ENCODE peak calls at places on chromosomes 1 and 21, in seven cellular contexts. One of them, this sample, is unnamed.

GRCh38 chr1:7388488-7389185 is 382.5 kb upstream of the VAMP3 start:
- DNase-seq in thoracic aorta: no peak
- DNase-seq in GM06990: no peak
- DNase-seq in CD8-positive, alpha-beta memory T cell: no peak
- DNase-seq in activated naive CD4-positive, alpha-beta T cell treated with anti-CD3 and anti-CD28 coated beads, Interleukin-2, amount 50 U/mL, for 16 hours: no peak
- DNase-seq in activated naive CD8-positive, alpha-beta T cell treated with anti-CD3 and anti-CD28 coated beads, Interleukin-2, amount 50 U/mL, for 24 hours: no peak
- DNase-seq in Caki2: no peak
- DNase-seq in this sample: no peak

GRCh38 chr1:186424539-186424938 is 36.4 kb downstream of the PDC start:
- DNase-seq in thoracic aorta: no peak
- DNase-seq in GM06990: no peak
- DNase-seq in CD8-positive, alpha-beta memory T cell: no peak
- DNase-seq in activated naive CD8-positive, alpha-beta T cell treated with anti-CD3 and anti-CD28 coated beads, Interleukin-2, amount 50 U/mL, for 24 hours: no peak
- DNase-seq in Caki2: no peak
- DNase-seq in activated naive CD4-positive, alpha-beta T cell treated with anti-CD3 and anti-CD28 coated beads, Interleukin-2, amount 50 U/mL, for 16 hours: no peak
- DNase-seq in this sample: no peak

GRCh38 chr1:26350701-26351590 is 3.0 kb downstream of the CRYBG2 start:
- DNase-seq in thoracic aorta: no peak
- DNase-seq in Caki2: peak
- DNase-seq in GM06990: no peak
- DNase-seq in activated naive CD4-positive, alpha-beta T cell treated with anti-CD3 and anti-CD28 coated beads, Interleukin-2, amount 50 U/mL, for 16 hours: no peak
- DNase-seq in CD8-positive, alpha-beta memory T cell: no peak
- DNase-seq in activated naive CD8-positive, alpha-beta T cell treated with anti-CD3 and anti-CD28 coated beads, Interleukin-2, amount 50 U/mL, for 24 hours: no peak
- DNase-seq in this sample: peak

GRCh38 chr1:110188116-110188618 is 21.9 kb upstream of the KCNC4 start:
- DNase-seq in Caki2: no peak
- DNase-seq in activated naive CD4-positive, alpha-beta T cell treated with anti-CD3 and anti-CD28 coated beads, Interleukin-2, amount 50 U/mL, for 16 hours: no peak
- DNase-seq in GM06990: no peak
- DNase-seq in CD8-positive, alpha-beta memory T cell: no peak
- DNase-seq in activated naive CD8-positive, alpha-beta T cell treated with anti-CD3 and anti-CD28 coated beads, Interleukin-2, amount 50 U/mL, for 24 hours: no peak
- DNase-seq in thoracic aorta: no peak
- DNase-seq in this sample: no peak

GRCh38 chr1:15196069-15196468 is 42.5 kb downstream of the TMEM51 start:
- DNase-seq in GM06990: no peak
- DNase-seq in thoracic aorta: no peak
- DNase-seq in Caki2: no peak
- DNase-seq in activated naive CD8-positive, alpha-beta T cell treated with anti-CD3 and anti-CD28 coated beads, Interleukin-2, amount 50 U/mL, for 24 hours: no peak
- DNase-seq in CD8-positive, alpha-beta memory T cell: no peak
- DNase-seq in activated naive CD4-positive, alpha-beta T cell treated with anti-CD3 and anti-CD28 coated beads, Interleukin-2, amount 50 U/mL, for 16 hours: no peak
- DNase-seq in this sample: no peak

GRCh38 chr1:39572379-39573096 is 4.1 kb downstream of the PABPC4 start:
- DNase-seq in thoracic aorta: no peak
- DNase-seq in GM06990: no peak
- DNase-seq in activated naive CD4-positive, alpha-beta T cell treated with anti-CD3 and anti-CD28 coated beads, Interleukin-2, amount 50 U/mL, for 16 hours: no peak
- DNase-seq in activated naive CD8-positive, alpha-beta T cell treated with anti-CD3 and anti-CD28 coated beads, Interleukin-2, amount 50 U/mL, for 24 hours: no peak
- DNase-seq in CD8-positive, alpha-beta memory T cell: no peak
- DNase-seq in Caki2: no peak
- DNase-seq in this sample: no peak

GRCh38 chr1:55579332-55579996 is 364.3 kb upstream of the USP24 start:
- DNase-seq in activated naive CD8-positive, alpha-beta T cell treated with anti-CD3 and anti-CD28 coated beads, Interleukin-2, amount 50 U/mL, for 24 hours: no peak
- DNase-seq in GM06990: no peak
- DNase-seq in thoracic aorta: no peak
- DNase-seq in activated naive CD4-positive, alpha-beta T cell treated with anti-CD3 and anti-CD28 coated beads, Interleukin-2, amount 50 U/mL, for 16 hours: no peak
- DNase-seq in CD8-positive, alpha-beta memory T cell: no peak
- DNase-seq in Caki2: no peak
- DNase-seq in this sample: no peak

GRCh38 chr1:54558434-54559030 is 10.5 kb downstream of the ACOT11 start:
- DNase-seq in activated naive CD4-positive, alpha-beta T cell treated with anti-CD3 and anti-CD28 coated beads, Interleukin-2, amount 50 U/mL, for 16 hours: no peak
- DNase-seq in Caki2: no peak
- DNase-seq in activated naive CD8-positive, alpha-beta T cell treated with anti-CD3 and anti-CD28 coated beads, Interleukin-2, amount 50 U/mL, for 24 hours: no peak
- DNase-seq in GM06990: no peak
- DNase-seq in thoracic aorta: no peak
- DNase-seq in CD8-positive, alpha-beta memory T cell: no peak
- DNase-seq in this sample: no peak

GRCh38 chr21:25708467-25709065 is 26.1 kb downstream of the ATP5PF start:
- DNase-seq in GM06990: no peak
- DNase-seq in activated naive CD4-positive, alpha-beta T cell treated with anti-CD3 and anti-CD28 coated beads, Interleukin-2, amount 50 U/mL, for 16 hours: peak
- DNase-seq in thoracic aorta: no peak
- DNase-seq in CD8-positive, alpha-beta memory T cell: peak
- DNase-seq in activated naive CD8-positive, alpha-beta T cell treated with anti-CD3 and anti-CD28 coated beads, Interleukin-2, amount 50 U/mL, for 24 hours: peak
- DNase-seq in Caki2: peak
- DNase-seq in this sample: peak

GRCh38 chr1:68207129-68207689 is 25.1 kb downstream of the WLS start:
- DNase-seq in CD8-positive, alpha-beta memory T cell: no peak
- DNase-seq in GM06990: no peak
- DNase-seq in activated naive CD4-positive, alpha-beta T cell treated with anti-CD3 and anti-CD28 coated beads, Interleukin-2, amount 50 U/mL, for 16 hours: no peak
- DNase-seq in Caki2: no peak
- DNase-seq in activated naive CD8-positive, alpha-beta T cell treated with anti-CD3 and anti-CD28 coated beads, Interleukin-2, amount 50 U/mL, for 24 hours: no peak
- DNase-seq in thoracic aorta: no peak
- DNase-seq in this sample: no peak

GRCh38 chr1:225368036-225368552 is 59.7 kb downstream of the LBR start:
- DNase-seq in CD8-positive, alpha-beta memory T cell: no peak
- DNase-seq in GM06990: no peak
- DNase-seq in Caki2: no peak
- DNase-seq in activated naive CD4-positive, alpha-beta T cell treated with anti-CD3 and anti-CD28 coated beads, Interleukin-2, amount 50 U/mL, for 16 hours: no peak
- DNase-seq in thoracic aorta: no peak
- DNase-seq in activated naive CD8-positive, alpha-beta T cell treated with anti-CD3 and anti-CD28 coated beads, Interleukin-2, amount 50 U/mL, for 24 hours: no peak
- DNase-seq in this sample: no peak

GRCh38 chr1:59814901-59815825 is at the start of gene HOOK1:
- DNase-seq in activated naive CD4-positive, alpha-beta T cell treated with anti-CD3 and anti-CD28 coated beads, Interleukin-2, amount 50 U/mL, for 16 hours: no peak
- DNase-seq in GM06990: no peak
- DNase-seq in thoracic aorta: no peak
- DNase-seq in activated naive CD8-positive, alpha-beta T cell treated with anti-CD3 and anti-CD28 coated beads, Interleukin-2, amount 50 U/mL, for 24 hours: no peak
- DNase-seq in Caki2: peak
- DNase-seq in CD8-positive, alpha-beta memory T cell: no peak
- DNase-seq in this sample: peak

GRCh38 chr1:45177452-45177851 is 29.0 kb downstream of the ZSWIM5 start:
- DNase-seq in GM06990: no peak
- DNase-seq in Caki2: no peak
- DNase-seq in thoracic aorta: no peak
- DNase-seq in activated naive CD8-positive, alpha-beta T cell treated with anti-CD3 and anti-CD28 coated beads, Interleukin-2, amount 50 U/mL, for 24 hours: no peak
- DNase-seq in activated naive CD4-positive, alpha-beta T cell treated with anti-CD3 and anti-CD28 coated beads, Interleukin-2, amount 50 U/mL, for 16 hours: no peak
- DNase-seq in CD8-positive, alpha-beta memory T cell: no peak
- DNase-seq in this sample: no peak

GRCh38 chr1:246805135-246805716 is 81.0 kb downstream of the SCCPDH start:
- DNase-seq in thoracic aorta: no peak
- DNase-seq in activated naive CD8-positive, alpha-beta T cell treated with anti-CD3 and anti-CD28 coated beads, Interleukin-2, amount 50 U/mL, for 24 hours: no peak
- DNase-seq in activated naive CD4-positive, alpha-beta T cell treated with anti-CD3 and anti-CD28 coated beads, Interleukin-2, amount 50 U/mL, for 16 hours: no peak
- DNase-seq in GM06990: no peak
- DNase-seq in CD8-positive, alpha-beta memory T cell: no peak
- DNase-seq in Caki2: no peak
- DNase-seq in this sample: no peak

GRCh38 chr1:223820515-223820858 is 25.3 kb downstream of the TP53BP2 start:
- DNase-seq in Caki2: no peak
- DNase-seq in activated naive CD8-positive, alpha-beta T cell treated with anti-CD3 and anti-CD28 coated beads, Interleukin-2, amount 50 U/mL, for 24 hours: no peak
- DNase-seq in CD8-positive, alpha-beta memory T cell: no peak
- DNase-seq in GM06990: no peak
- DNase-seq in thoracic aorta: no peak
- DNase-seq in activated naive CD4-positive, alpha-beta T cell treated with anti-CD3 and anti-CD28 coated beads, Interleukin-2, amount 50 U/mL, for 16 hours: no peak
- DNase-seq in this sample: no peak

GRCh38 chr21:46191257-46191685 is 7.0 kb upstream of the SPATC1L start:
- DNase-seq in activated naive CD4-positive, alpha-beta T cell treated with anti-CD3 and anti-CD28 coated beads, Interleukin-2, amount 50 U/mL, for 16 hours: no peak
- DNase-seq in GM06990: no peak
- DNase-seq in activated naive CD8-positive, alpha-beta T cell treated with anti-CD3 and anti-CD28 coated beads, Interleukin-2, amount 50 U/mL, for 24 hours: no peak
- DNase-seq in Caki2: peak
- DNase-seq in thoracic aorta: no peak
- DNase-seq in CD8-positive, alpha-beta memory T cell: no peak
- DNase-seq in this sample: no peak

GRCh38 chr21:36030581-36031189 is 29.6 kb downstream of the SETD4 start:
- DNase-seq in GM06990: no peak
- DNase-seq in activated naive CD8-positive, alpha-beta T cell treated with anti-CD3 and anti-CD28 coated beads, Interleukin-2, amount 50 U/mL, for 24 hours: no peak
- DNase-seq in activated naive CD4-positive, alpha-beta T cell treated with anti-CD3 and anti-CD28 coated beads, Interleukin-2, amount 50 U/mL, for 16 hours: no peak
- DNase-seq in Caki2: no peak
- DNase-seq in CD8-positive, alpha-beta memory T cell: no peak
- DNase-seq in thoracic aorta: no peak
- DNase-seq in this sample: no peak

GRCh38 chr1:197198333-197198732 is 51.9 kb upstream of the ASPM start:
- DNase-seq in Caki2: no peak
- DNase-seq in activated naive CD8-positive, alpha-beta T cell treated with anti-CD3 and anti-CD28 coated beads, Interleukin-2, amount 50 U/mL, for 24 hours: no peak
- DNase-seq in thoracic aorta: no peak
- DNase-seq in CD8-positive, alpha-beta memory T cell: no peak
- DNase-seq in activated naive CD4-positive, alpha-beta T cell treated with anti-CD3 and anti-CD28 coated beads, Interleukin-2, amount 50 U/mL, for 16 hours: no peak
- DNase-seq in GM06990: no peak
- DNase-seq in this sample: no peak

GRCh38 chr1:90434460-90434859 is 282.6 kb downstream of the BARHL2 start:
- DNase-seq in activated naive CD4-positive, alpha-beta T cell treated with anti-CD3 and anti-CD28 coated beads, Interleukin-2, amount 50 U/mL, for 16 hours: no peak
- DNase-seq in thoracic aorta: no peak
- DNase-seq in activated naive CD8-positive, alpha-beta T cell treated with anti-CD3 and anti-CD28 coated beads, Interleukin-2, amount 50 U/mL, for 24 hours: no peak
- DNase-seq in CD8-positive, alpha-beta memory T cell: no peak
- DNase-seq in Caki2: no peak
- DNase-seq in GM06990: no peak
- DNase-seq in this sample: no peak

GRCh38 chr1:2360588-2361364 is 30.6 kb downstream of the MORN1 start:
- DNase-seq in Caki2: no peak
- DNase-seq in thoracic aorta: no peak
- DNase-seq in activated naive CD4-positive, alpha-beta T cell treated with anti-CD3 and anti-CD28 coated beads, Interleukin-2, amount 50 U/mL, for 16 hours: no peak
- DNase-seq in activated naive CD8-positive, alpha-beta T cell treated with anti-CD3 and anti-CD28 coated beads, Interleukin-2, amount 50 U/mL, for 24 hours: no peak
- DNase-seq in GM06990: no peak
- DNase-seq in CD8-positive, alpha-beta memory T cell: no peak
- DNase-seq in this sample: no peak

GRCh38 chr1:226063362-226064167 is 1.0 kb downstream of the H3-3A start:
- DNase-seq in thoracic aorta: no peak
- DNase-seq in activated naive CD4-positive, alpha-beta T cell treated with anti-CD3 and anti-CD28 coated beads, Interleukin-2, amount 50 U/mL, for 16 hours: peak
- DNase-seq in CD8-positive, alpha-beta memory T cell: peak
- DNase-seq in GM06990: peak
- DNase-seq in Caki2: peak
- DNase-seq in activated naive CD8-positive, alpha-beta T cell treated with anti-CD3 and anti-CD28 coated beads, Interleukin-2, amount 50 U/mL, for 24 hours: peak
- DNase-seq in this sample: peak

GRCh38 chr1:211591980-211592493 is 13.1 kb upstream of the SLC30A1 start:
- DNase-seq in CD8-positive, alpha-beta memory T cell: no peak
- DNase-seq in GM06990: no peak
- DNase-seq in activated naive CD4-positive, alpha-beta T cell treated with anti-CD3 and anti-CD28 coated beads, Interleukin-2, amount 50 U/mL, for 16 hours: no peak
- DNase-seq in activated naive CD8-positive, alpha-beta T cell treated with anti-CD3 and anti-CD28 coated beads, Interleukin-2, amount 50 U/mL, for 24 hours: no peak
- DNase-seq in Caki2: peak
- DNase-seq in thoracic aorta: no peak
- DNase-seq in this sample: peak

GRCh38 chr1:212135166-212135565 is 99.6 kb downstream of the DTL start:
- DNase-seq in thoracic aorta: no peak
- DNase-seq in CD8-positive, alpha-beta memory T cell: no peak
- DNase-seq in GM06990: no peak
- DNase-seq in activated naive CD8-positive, alpha-beta T cell treated with anti-CD3 and anti-CD28 coated beads, Interleukin-2, amount 50 U/mL, for 24 hours: no peak
- DNase-seq in Caki2: no peak
- DNase-seq in activated naive CD4-positive, alpha-beta T cell treated with anti-CD3 and anti-CD28 coated beads, Interleukin-2, amount 50 U/mL, for 16 hours: no peak
- DNase-seq in this sample: no peak

GRCh38 chr1:65264197-65264929 is 45.0 kb upstream of the DNAJC6 start:
- DNase-seq in Caki2: peak
- DNase-seq in activated naive CD4-positive, alpha-beta T cell treated with anti-CD3 and anti-CD28 coated beads, Interleukin-2, amount 50 U/mL, for 16 hours: no peak
- DNase-seq in CD8-positive, alpha-beta memory T cell: no peak
- DNase-seq in thoracic aorta: no peak
- DNase-seq in activated naive CD8-positive, alpha-beta T cell treated with anti-CD3 and anti-CD28 coated beads, Interleukin-2, amount 50 U/mL, for 24 hours: peak
- DNase-seq in GM06990: no peak
- DNase-seq in this sample: no peak

GRCh38 chr1:151713044-151713443 is 3.6 kb downstream of the CELF3 start:
- DNase-seq in Caki2: no peak
- DNase-seq in activated naive CD8-positive, alpha-beta T cell treated with anti-CD3 and anti-CD28 coated beads, Interleukin-2, amount 50 U/mL, for 24 hours: no peak
- DNase-seq in activated naive CD4-positive, alpha-beta T cell treated with anti-CD3 and anti-CD28 coated beads, Interleukin-2, amount 50 U/mL, for 16 hours: no peak
- DNase-seq in GM06990: no peak
- DNase-seq in CD8-positive, alpha-beta memory T cell: no peak
- DNase-seq in thoracic aorta: no peak
- DNase-seq in this sample: peak

GRCh38 chr1:29502901-29503300 is 266.6 kb downstream of the PTPRU start:
- DNase-seq in activated naive CD8-positive, alpha-beta T cell treated with anti-CD3 and anti-CD28 coated beads, Interleukin-2, amount 50 U/mL, for 24 hours: no peak
- DNase-seq in thoracic aorta: no peak
- DNase-seq in Caki2: no peak
- DNase-seq in GM06990: no peak
- DNase-seq in CD8-positive, alpha-beta memory T cell: no peak
- DNase-seq in activated naive CD4-positive, alpha-beta T cell treated with anti-CD3 and anti-CD28 coated beads, Interleukin-2, amount 50 U/mL, for 16 hours: no peak
- DNase-seq in this sample: no peak

GRCh38 chr1:3625151-3625907 is 514 bp downstream of the TPRG1L start:
- DNase-seq in activated naive CD8-positive, alpha-beta T cell treated with anti-CD3 and anti-CD28 coated beads, Interleukin-2, amount 50 U/mL, for 24 hours: peak
- DNase-seq in CD8-positive, alpha-beta memory T cell: peak
- DNase-seq in GM06990: peak
- DNase-seq in activated naive CD4-positive, alpha-beta T cell treated with anti-CD3 and anti-CD28 coated beads, Interleukin-2, amount 50 U/mL, for 16 hours: peak
- DNase-seq in Caki2: peak
- DNase-seq in thoracic aorta: no peak
- DNase-seq in this sample: peak

GRCh38 chr1:56866656-56867055 is 12.1 kb downstream of the C8A start:
- DNase-seq in activated naive CD8-positive, alpha-beta T cell treated with anti-CD3 and anti-CD28 coated beads, Interleukin-2, amount 50 U/mL, for 24 hours: no peak
- DNase-seq in thoracic aorta: no peak
- DNase-seq in Caki2: no peak
- DNase-seq in GM06990: no peak
- DNase-seq in activated naive CD4-positive, alpha-beta T cell treated with anti-CD3 and anti-CD28 coated beads, Interleukin-2, amount 50 U/mL, for 16 hours: no peak
- DNase-seq in CD8-positive, alpha-beta memory T cell: no peak
- DNase-seq in this sample: no peak

GRCh38 chr1:18642278-18643095 is 11.8 kb downstream of the PAX7 start:
- DNase-seq in GM06990: no peak
- DNase-seq in activated naive CD8-positive, alpha-beta T cell treated with anti-CD3 and anti-CD28 coated beads, Interleukin-2, amount 50 U/mL, for 24 hours: no peak
- DNase-seq in thoracic aorta: no peak
- DNase-seq in CD8-positive, alpha-beta memory T cell: no peak
- DNase-seq in activated naive CD4-positive, alpha-beta T cell treated with anti-CD3 and anti-CD28 coated beads, Interleukin-2, amount 50 U/mL, for 16 hours: no peak
- DNase-seq in Caki2: no peak
- DNase-seq in this sample: no peak

GRCh38 chr21:36464590-36464989 is 15.3 kb downstream of the CLDN14 start:
- DNase-seq in CD8-positive, alpha-beta memory T cell: no peak
- DNase-seq in activated naive CD4-positive, alpha-beta T cell treated with anti-CD3 and anti-CD28 coated beads, Interleukin-2, amount 50 U/mL, for 16 hours: no peak
- DNase-seq in Caki2: no peak
- DNase-seq in GM06990: no peak
- DNase-seq in activated naive CD8-positive, alpha-beta T cell treated with anti-CD3 and anti-CD28 coated beads, Interleukin-2, amount 50 U/mL, for 24 hours: no peak
- DNase-seq in thoracic aorta: no peak
- DNase-seq in this sample: no peak

GRCh38 chr1:222582099-222582774 is 7.5 kb downstream of the TAF1A start:
- DNase-seq in Caki2: peak
- DNase-seq in thoracic aorta: no peak
- DNase-seq in CD8-positive, alpha-beta memory T cell: no peak
- DNase-seq in activated naive CD8-positive, alpha-beta T cell treated with anti-CD3 and anti-CD28 coated beads, Interleukin-2, amount 50 U/mL, for 24 hours: no peak
- DNase-seq in activated naive CD4-positive, alpha-beta T cell treated with anti-CD3 and anti-CD28 coated beads, Interleukin-2, amount 50 U/mL, for 16 hours: no peak
- DNase-seq in GM06990: peak
- DNase-seq in this sample: peak

GRCh38 chr1:16209847-16210407 is 2.5 kb downstream of the ARHGEF19 start:
- DNase-seq in GM06990: no peak
- DNase-seq in thoracic aorta: no peak
- DNase-seq in CD8-positive, alpha-beta memory T cell: no peak
- DNase-seq in activated naive CD4-positive, alpha-beta T cell treated with anti-CD3 and anti-CD28 coated beads, Interleukin-2, amount 50 U/mL, for 16 hours: no peak
- DNase-seq in Caki2: no peak
- DNase-seq in activated naive CD8-positive, alpha-beta T cell treated with anti-CD3 and anti-CD28 coated beads, Interleukin-2, amount 50 U/mL, for 24 hours: no peak
- DNase-seq in this sample: no peak

GRCh38 chr21:25331286-25331685 is 276.0 kb downstream of the MRPL39 start:
- DNase-seq in CD8-positive, alpha-beta memory T cell: no peak
- DNase-seq in GM06990: no peak
- DNase-seq in activated naive CD8-positive, alpha-beta T cell treated with anti-CD3 and anti-CD28 coated beads, Interleukin-2, amount 50 U/mL, for 24 hours: no peak
- DNase-seq in thoracic aorta: no peak
- DNase-seq in Caki2: no peak
- DNase-seq in activated naive CD4-positive, alpha-beta T cell treated with anti-CD3 and anti-CD28 coated beads, Interleukin-2, amount 50 U/mL, for 16 hours: no peak
- DNase-seq in this sample: no peak

GRCh38 chr1:209630383-209631219 is 21.6 kb downstream of the LAMB3 start:
- DNase-seq in GM06990: no peak
- DNase-seq in Caki2: no peak
- DNase-seq in activated naive CD8-positive, alpha-beta T cell treated with anti-CD3 and anti-CD28 coated beads, Interleukin-2, amount 50 U/mL, for 24 hours: no peak
- DNase-seq in CD8-positive, alpha-beta memory T cell: no peak
- DNase-seq in thoracic aorta: no peak
- DNase-seq in activated naive CD4-positive, alpha-beta T cell treated with anti-CD3 and anti-CD28 coated beads, Interleukin-2, amount 50 U/mL, for 16 hours: no peak
- DNase-seq in this sample: no peak

GRCh38 chr1:11227106-11228077 is 35.0 kb downstream of the MTOR start:
- DNase-seq in thoracic aorta: no peak
- DNase-seq in GM06990: peak
- DNase-seq in Caki2: no peak
- DNase-seq in activated naive CD8-positive, alpha-beta T cell treated with anti-CD3 and anti-CD28 coated beads, Interleukin-2, amount 50 U/mL, for 24 hours: no peak
- DNase-seq in activated naive CD4-positive, alpha-beta T cell treated with anti-CD3 and anti-CD28 coated beads, Interleukin-2, amount 50 U/mL, for 16 hours: no peak
- DNase-seq in CD8-positive, alpha-beta memory T cell: no peak
- DNase-seq in this sample: no peak

GRCh38 chr1:10631811-10632481 is 157.2 kb downstream of the PEX14 start:
- DNase-seq in thoracic aorta: no peak
- DNase-seq in activated naive CD8-positive, alpha-beta T cell treated with anti-CD3 and anti-CD28 coated beads, Interleukin-2, amount 50 U/mL, for 24 hours: no peak
- DNase-seq in activated naive CD4-positive, alpha-beta T cell treated with anti-CD3 and anti-CD28 coated beads, Interleukin-2, amount 50 U/mL, for 16 hours: peak
- DNase-seq in CD8-positive, alpha-beta memory T cell: no peak
- DNase-seq in Caki2: no peak
- DNase-seq in GM06990: no peak
- DNase-seq in this sample: no peak

GRCh38 chr1:202036595-202037387 is 26.4 kb downstream of the ELF3 start:
- DNase-seq in activated naive CD4-positive, alpha-beta T cell treated with anti-CD3 and anti-CD28 coated beads, Interleukin-2, amount 50 U/mL, for 16 hours: no peak
- DNase-seq in GM06990: no peak
- DNase-seq in Caki2: no peak
- DNase-seq in thoracic aorta: no peak
- DNase-seq in activated naive CD8-positive, alpha-beta T cell treated with anti-CD3 and anti-CD28 coated beads, Interleukin-2, amount 50 U/mL, for 24 hours: no peak
- DNase-seq in CD8-positive, alpha-beta memory T cell: no peak
- DNase-seq in this sample: no peak

GRCh38 chr1:17878837-17879236 is 123.7 kb downstream of the ACTL8 start:
- DNase-seq in Caki2: no peak
- DNase-seq in CD8-positive, alpha-beta memory T cell: no peak
- DNase-seq in GM06990: no peak
- DNase-seq in activated naive CD4-positive, alpha-beta T cell treated with anti-CD3 and anti-CD28 coated beads, Interleukin-2, amount 50 U/mL, for 16 hours: no peak
- DNase-seq in activated naive CD8-positive, alpha-beta T cell treated with anti-CD3 and anti-CD28 coated beads, Interleukin-2, amount 50 U/mL, for 24 hours: no peak
- DNase-seq in thoracic aorta: no peak
- DNase-seq in this sample: no peak